ENCODE peak calls at places on chromosome 15, in four cellular contexts. One of them, this sample, is unnamed.

GRCh38 chr15:57236561-57237281 is 139.6 kb upstream of the CGNL1 start:
- DNase-seq in ovary: no peak
- DNase-seq in breast epithelium: no peak
- DNase-seq in upper lobe of left lung: no peak
- DNase-seq in this sample: no peak

GRCh38 chr15:92383528-92384326 is 10.0 kb upstream of the ST8SIA2 start:
- DNase-seq in upper lobe of left lung: no peak
- DNase-seq in breast epithelium: no peak
- DNase-seq in ovary: no peak
- DNase-seq in this sample: no peak

GRCh38 chr15:71219101-71219500 is 103.8 kb downstream of the THSD4 start:
- DNase-seq in breast epithelium: no peak
- DNase-seq in ovary: no peak
- DNase-seq in upper lobe of left lung: no peak
- DNase-seq in this sample: no peak

GRCh38 chr15:66849746-66850077 is 147.7 kb downstream of the SMAD6 start:
- DNase-seq in breast epithelium: no peak
- DNase-seq in ovary: no peak
- DNase-seq in upper lobe of left lung: peak; percentile 2
- DNase-seq in this sample: no peak

GRCh38 chr15:67120839-67121540 is 55.6 kb downstream of the SMAD3 start:
- DNase-seq in ovary: peak; percentile 92
- DNase-seq in breast epithelium: peak; percentile 73
- DNase-seq in upper lobe of left lung: peak; percentile 94
- DNase-seq in this sample: no peak

GRCh38 chr15:45187894-45188830 is at the start of gene SHF:
- DNase-seq in breast epithelium: peak; percentile 63
- DNase-seq in upper lobe of left lung: peak; percentile 68
- DNase-seq in ovary: peak; percentile 84
- DNase-seq in this sample: no peak

GRCh38 chr15:89362203-89363101 is 27.8 kb upstream of the POLG start:
- DNase-seq in upper lobe of left lung: no peak
- DNase-seq in breast epithelium: no peak
- DNase-seq in ovary: no peak
- DNase-seq in this sample: no peak

GRCh38 chr15:98806275-98806895 is 158.0 kb downstream of the IGF1R start:
- DNase-seq in breast epithelium: no peak
- DNase-seq in ovary: no peak
- DNase-seq in upper lobe of left lung: no peak
- DNase-seq in this sample: no peak

GRCh38 chr15:61227269-61228024 is 1.7 kb downstream of the RORA start:
- DNase-seq in breast epithelium: peak; percentile 25
- DNase-seq in ovary: peak; percentile 37
- DNase-seq in upper lobe of left lung: no peak
- DNase-seq in this sample: peak; percentile 31

GRCh38 chr15:41048397-41048796 is 67.7 kb downstream of the INO80 start:
- DNase-seq in upper lobe of left lung: no peak
- DNase-seq in breast epithelium: no peak
- DNase-seq in ovary: no peak
- DNase-seq in this sample: no peak

GRCh38 chr15:67383903-67384302 is 129.3 kb downstream of the IQCH start:
- DNase-seq in upper lobe of left lung: no peak
- DNase-seq in breast epithelium: no peak
- DNase-seq in ovary: no peak
- DNase-seq in this sample: no peak

GRCh38 chr15:45892182-45892581 is 257.4 kb downstream of the SQOR start:
- DNase-seq in upper lobe of left lung: no peak
- DNase-seq in ovary: no peak
- DNase-seq in breast epithelium: no peak
- DNase-seq in this sample: no peak

GRCh38 chr15:60626051-60626450 is 147.1 kb upstream of the ICE2 start:
- DNase-seq in ovary: no peak
- DNase-seq in breast epithelium: no peak
- DNase-seq in upper lobe of left lung: no peak
- DNase-seq in this sample: no peak

GRCh38 chr15:61133361-61133760 is 95.7 kb downstream of the RORA start:
- DNase-seq in ovary: no peak
- DNase-seq in upper lobe of left lung: no peak
- DNase-seq in breast epithelium: no peak
- DNase-seq in this sample: no peak

GRCh38 chr15:25812073-25812472 is 51.1 kb downstream of the ATP10A start:
- DNase-seq in ovary: no peak
- DNase-seq in upper lobe of left lung: no peak
- DNase-seq in breast epithelium: no peak
- DNase-seq in this sample: no peak

GRCh38 chr15:38440353-38441129 is 13.4 kb upstream of the FAM98B start:
- DNase-seq in ovary: peak; percentile 24
- DNase-seq in breast epithelium: no peak
- DNase-seq in upper lobe of left lung: peak; percentile 54
- DNase-seq in this sample: no peak
- TF ChIP-seq POLR2A in ovary: no peak
- TF ChIP-seq POLR2A in breast epithelium: no peak
- TF ChIP-seq POLR2A in upper lobe of left lung: no peak
- TF ChIP-seq POLR2A in this sample: no peak

DNA sequence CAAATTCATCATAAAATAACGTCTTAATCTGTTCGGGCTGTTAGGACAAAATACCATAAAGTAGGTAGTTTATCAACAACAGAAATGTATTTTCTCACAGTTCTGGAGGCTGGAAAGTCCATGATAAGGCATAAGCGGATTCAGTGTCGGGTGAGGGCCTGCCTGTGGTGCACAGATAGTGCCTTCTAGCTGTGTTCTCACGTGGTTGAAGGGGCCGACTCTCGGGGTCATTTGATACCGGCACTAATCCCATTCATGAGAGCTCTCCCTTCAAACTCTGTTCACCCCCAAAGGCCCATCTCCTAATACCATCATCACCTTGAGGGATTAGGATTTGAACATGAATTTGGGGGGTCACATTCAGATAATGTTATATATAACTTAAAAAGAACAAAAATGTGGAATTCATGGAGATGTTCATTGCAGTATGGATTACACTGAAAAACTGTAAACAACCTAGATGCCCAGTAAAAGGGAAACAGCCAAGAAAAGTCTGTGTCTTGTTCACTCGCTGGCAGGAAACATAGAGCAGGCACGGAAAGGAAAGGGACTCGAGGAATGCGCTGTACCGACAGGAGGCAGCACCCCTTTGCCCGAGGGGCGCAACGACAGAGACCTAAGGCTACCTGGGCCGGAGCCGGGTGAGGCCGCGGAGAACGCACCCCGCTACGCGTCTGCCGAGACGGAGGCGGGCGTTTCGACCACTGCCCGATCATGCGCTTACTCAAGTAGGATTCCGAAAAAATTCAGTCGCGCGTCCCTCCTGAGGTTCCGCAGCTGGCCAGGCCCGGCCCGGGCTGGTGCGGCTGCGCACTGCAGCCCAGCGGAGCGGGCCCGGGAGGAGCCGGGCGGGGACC is 1.1 kb upstream of the MAN2A2 start:
- DNase-seq in ovary: peak; percentile 75
- DNase-seq in breast epithelium: peak; percentile 62
- DNase-seq in upper lobe of left lung: peak; percentile 90
- DNase-seq in this sample: peak; percentile 87
- TF ChIP-seq POLR2A in ovary: no peak
- TF ChIP-seq POLR2A in breast epithelium: no peak
- TF ChIP-seq POLR2A in upper lobe of left lung: no peak
- TF ChIP-seq POLR2A in this sample: peak; percentile 11

GRCh38 chr15:58467722-58468436 is 36.1 kb downstream of the LIPC start:
- DNase-seq in upper lobe of left lung: peak; percentile 67
- DNase-seq in breast epithelium: no peak
- DNase-seq in ovary: peak; percentile 65
- DNase-seq in this sample: no peak
- TF ChIP-seq POLR2A in upper lobe of left lung: no peak
- TF ChIP-seq POLR2A in breast epithelium: no peak
- TF ChIP-seq POLR2A in ovary: no peak
- TF ChIP-seq POLR2A in this sample: no peak

GRCh38 chr15:70046716-70047369 is 50.9 kb downstream of the TLE3 start:
- DNase-seq in upper lobe of left lung: peak; percentile 2
- DNase-seq in ovary: no peak
- DNase-seq in breast epithelium: no peak
- DNase-seq in this sample: no peak
- TF ChIP-seq POLR2A in upper lobe of left lung: no peak
- TF ChIP-seq POLR2A in ovary: no peak
- TF ChIP-seq POLR2A in breast epithelium: no peak
- TF ChIP-seq POLR2A in this sample: no peak

GRCh38 chr15:52787123-52787503 is 3.0 kb downstream of the ONECUT1 start:
- DNase-seq in breast epithelium: no peak
- DNase-seq in upper lobe of left lung: no peak
- DNase-seq in ovary: no peak
- DNase-seq in this sample: no peak

GRCh38 chr15:52786436-52787122 is 3.6 kb downstream of the ONECUT1 start:
- DNase-seq in upper lobe of left lung: no peak
- DNase-seq in ovary: no peak
- DNase-seq in breast epithelium: no peak
- DNase-seq in this sample: no peak

GRCh38 chr15:52784799-52785671 is 5.1 kb downstream of the ONECUT1 start:
- DNase-seq in breast epithelium: no peak
- DNase-seq in ovary: no peak
- DNase-seq in upper lobe of left lung: no peak
- DNase-seq in this sample: no peak

GRCh38 chr15:52783929-52784798 is 6.0 kb downstream of the ONECUT1 start:
- DNase-seq in breast epithelium: no peak
- DNase-seq in upper lobe of left lung: no peak
- DNase-seq in ovary: no peak
- DNase-seq in this sample: no peak

DNA sequence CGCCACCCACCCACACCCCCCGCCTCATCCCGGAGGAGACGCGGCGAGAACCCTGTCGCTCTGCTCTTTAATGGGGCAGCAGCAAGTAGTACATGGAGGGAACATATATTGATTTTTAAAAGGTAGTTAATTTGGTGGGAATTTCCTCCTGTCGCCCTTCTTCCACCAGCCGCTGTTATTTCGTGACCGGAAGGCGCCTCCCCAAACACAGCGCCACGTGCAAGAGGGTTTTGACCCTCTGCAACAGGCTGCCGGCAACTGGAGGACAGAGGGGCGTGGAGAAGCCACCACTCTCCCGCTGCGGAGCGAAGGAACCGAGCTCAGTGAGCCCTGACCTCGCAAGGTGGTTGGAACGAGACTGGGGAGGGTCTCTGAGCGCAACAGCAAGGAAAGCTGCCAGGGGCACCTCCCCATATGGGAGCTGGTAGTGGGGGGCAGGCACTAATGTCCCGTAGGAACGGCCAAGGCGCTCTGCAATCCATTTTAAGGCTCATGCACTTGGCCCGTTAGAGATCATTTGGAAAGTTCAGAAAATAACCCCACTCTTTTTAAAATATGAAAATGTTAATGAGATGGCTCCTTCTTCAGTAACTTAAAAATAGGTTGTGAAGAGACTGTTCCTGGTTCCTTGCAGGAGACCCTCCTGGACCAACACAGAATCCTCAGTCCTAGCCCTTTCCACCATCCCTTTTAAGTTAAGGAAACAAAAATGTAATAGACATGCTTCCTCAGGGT is 4.3 kb downstream of the ONECUT1 start:
- DNase-seq in upper lobe of left lung: no peak
- DNase-seq in breast epithelium: no peak
- DNase-seq in ovary: no peak
- DNase-seq in this sample: no peak
- TF ChIP-seq POLR2A in upper lobe of left lung: no peak
- TF ChIP-seq POLR2A in breast epithelium: no peak
- TF ChIP-seq POLR2A in ovary: no peak
- TF ChIP-seq POLR2A in this sample: no peak

DNA sequence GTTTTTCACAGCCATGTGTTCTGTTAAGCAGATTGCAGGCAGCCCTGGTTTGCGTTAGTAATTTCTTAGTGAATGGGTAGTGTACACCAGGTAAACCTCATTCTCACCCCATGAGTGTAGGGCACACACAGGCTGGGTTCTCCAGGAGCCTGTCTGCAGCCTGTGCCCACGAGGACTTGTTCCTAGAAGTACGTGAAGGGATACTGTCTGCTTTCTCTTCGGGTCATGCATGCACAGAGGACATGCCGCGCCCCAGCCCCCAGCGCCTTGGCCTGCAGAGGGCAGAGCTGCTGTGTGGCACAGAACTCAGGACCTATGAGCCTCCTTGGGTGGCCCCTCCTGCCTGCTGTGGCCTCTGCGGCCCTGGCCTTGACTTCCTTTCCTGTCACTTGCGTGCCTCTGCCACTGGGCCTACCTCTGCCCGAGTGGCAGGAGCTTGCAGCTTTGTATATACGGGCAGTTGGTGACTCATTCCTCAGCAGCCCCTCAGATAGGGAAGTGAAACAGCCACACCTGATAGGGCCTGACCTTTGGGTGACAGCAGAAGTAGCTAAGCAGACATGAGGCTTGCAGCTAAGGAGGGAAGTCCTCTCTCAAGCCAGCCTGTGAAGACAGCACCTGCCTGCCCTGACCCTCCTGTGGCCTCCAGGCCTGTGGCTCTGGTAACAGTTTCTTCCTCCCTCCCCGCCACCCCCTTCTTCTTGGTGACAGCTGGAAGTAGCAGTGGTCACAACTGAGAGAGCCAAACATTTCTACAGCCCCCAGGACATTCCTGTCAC is 19.5 kb downstream of the PPCDC start:
- DNase-seq in ovary: peak; percentile 66
- DNase-seq in upper lobe of left lung: peak; percentile 97
- DNase-seq in breast epithelium: peak; percentile 60
- DNase-seq in this sample: no peak
- TF ChIP-seq POLR2A in ovary: no peak
- TF ChIP-seq POLR2A in upper lobe of left lung: no peak
- TF ChIP-seq POLR2A in breast epithelium: no peak
- TF ChIP-seq POLR2A in this sample: no peak

DNA sequence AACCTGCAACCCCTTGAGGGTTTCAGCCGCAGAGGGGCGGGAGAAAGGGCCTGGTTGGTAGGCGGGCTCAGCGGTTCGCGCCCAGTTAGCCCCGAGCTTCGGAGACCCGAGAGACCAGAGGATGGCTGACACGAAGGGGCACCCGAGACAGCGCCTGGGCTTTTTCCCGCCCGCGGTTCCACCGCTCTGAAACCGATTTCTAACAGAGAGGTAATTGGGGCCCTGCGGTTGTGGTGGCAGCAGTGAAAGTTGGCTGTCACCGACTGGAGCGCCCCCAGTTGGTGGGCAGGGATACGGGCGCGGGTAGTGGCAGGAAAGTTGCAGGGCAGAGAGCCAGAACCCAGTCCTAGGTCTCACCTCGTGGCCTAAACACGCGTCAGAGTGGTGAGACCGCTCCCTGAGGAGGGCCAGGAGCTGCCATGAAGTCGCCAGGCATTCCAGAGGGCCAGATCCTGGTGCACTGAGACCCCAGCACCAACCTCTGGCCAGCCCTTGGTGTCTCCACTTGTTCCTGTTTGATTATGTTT is 590 bp upstream of the ELL3 start:
- DNase-seq in ovary: peak; percentile 80
- DNase-seq in upper lobe of left lung: peak; percentile 88
- DNase-seq in breast epithelium: peak; percentile 69
- DNase-seq in this sample: peak; percentile 65
- TF ChIP-seq POLR2A in ovary: peak; percentile 9
- TF ChIP-seq POLR2A in upper lobe of left lung: no peak
- TF ChIP-seq POLR2A in breast epithelium: no peak
- TF ChIP-seq POLR2A in this sample: peak; percentile 9